ENCODE peak calls at places on chromosome 14, in nine cellular contexts. One of them, this sample, is unnamed. For H3K4me1, the result is how much of the 10 kb centered on the place peaks cover.

GRCh38 chr14:68507544-68508081 is 285.3 kb downstream of the ZFP36L1 start:
- DNase-seq in PC-3: no peak
- DNase-seq in ovary: no peak
- DNase-seq in fibroblast of lung: no peak
- DNase-seq in effector memory CD4-positive, alpha-beta T cell: peak
- DNase-seq in hepatocyte: no peak
- DNase-seq in OCI-LY7: peak
- DNase-seq in left lung: no peak
- DNase-seq in upper lobe of right lung: no peak
- DNase-seq in this sample: no peak

GRCh38 chr14:90572461-90573150 is 175.8 kb downstream of the CALM1 start:
- DNase-seq in fibroblast of lung: no peak
- DNase-seq in left lung: no peak
- DNase-seq in ovary: no peak
- DNase-seq in hepatocyte: no peak
- DNase-seq in OCI-LY7: no peak
- DNase-seq in upper lobe of right lung: peak
- DNase-seq in PC-3: no peak
- DNase-seq in effector memory CD4-positive, alpha-beta T cell: no peak
- DNase-seq in this sample: no peak

GRCh38 chr14:68527329-68527851 is 265.5 kb downstream of the ZFP36L1 start:
- DNase-seq in OCI-LY7: no peak
- DNase-seq in fibroblast of lung: peak
- DNase-seq in upper lobe of right lung: no peak
- DNase-seq in PC-3: no peak
- DNase-seq in hepatocyte: no peak
- DNase-seq in effector memory CD4-positive, alpha-beta T cell: no peak
- DNase-seq in left lung: no peak
- DNase-seq in ovary: no peak
- DNase-seq in this sample: no peak

GRCh38 chr14:60931206-60931605 is 49.7 kb downstream of the TRMT5 start:
- DNase-seq in left lung: no peak
- DNase-seq in ovary: no peak
- DNase-seq in hepatocyte: no peak
- DNase-seq in fibroblast of lung: peak
- DNase-seq in OCI-LY7: peak
- DNase-seq in effector memory CD4-positive, alpha-beta T cell: no peak
- DNase-seq in upper lobe of right lung: no peak
- DNase-seq in PC-3: no peak
- DNase-seq in this sample: no peak

GRCh38 chr14:75223664-75224154 is 47.3 kb upstream of the TMED10 start:
- DNase-seq in left lung: peak
- DNase-seq in upper lobe of right lung: no peak
- DNase-seq in fibroblast of lung: peak
- DNase-seq in PC-3: no peak
- DNase-seq in ovary: no peak
- DNase-seq in effector memory CD4-positive, alpha-beta T cell: no peak
- DNase-seq in hepatocyte: no peak
- DNase-seq in OCI-LY7: peak
- DNase-seq in this sample: peak

GRCh38 chr14:26525057-26525456 is 72.8 kb downstream of the NOVA1 start:
- DNase-seq in OCI-LY7: no peak
- DNase-seq in fibroblast of lung: no peak
- DNase-seq in PC-3: no peak
- DNase-seq in left lung: no peak
- DNase-seq in effector memory CD4-positive, alpha-beta T cell: no peak
- DNase-seq in ovary: no peak
- DNase-seq in hepatocyte: no peak
- DNase-seq in upper lobe of right lung: no peak
- DNase-seq in this sample: no peak

GRCh38 chr14:67187826-67188225 is 1.4 kb upstream of the GARIN2 start:
- DNase-seq in hepatocyte: no peak
- DNase-seq in left lung: peak
- DNase-seq in OCI-LY7: no peak
- DNase-seq in PC-3: peak
- DNase-seq in fibroblast of lung: peak
- DNase-seq in effector memory CD4-positive, alpha-beta T cell: no peak
- DNase-seq in upper lobe of right lung: no peak
- DNase-seq in ovary: no peak
- DNase-seq in this sample: no peak

GRCh38 chr14:50830044-50830931 is 674 bp downstream of the NIN start:
- DNase-seq in ovary: peak
- DNase-seq in left lung: peak
- DNase-seq in fibroblast of lung: peak
- DNase-seq in hepatocyte: peak
- DNase-seq in upper lobe of right lung: peak
- DNase-seq in effector memory CD4-positive, alpha-beta T cell: peak
- DNase-seq in OCI-LY7: peak
- DNase-seq in PC-3: peak
- DNase-seq in this sample: peak

GRCh38 chr14:35495278-35495677 is 38.7 kb upstream of the INSM2 start:
- DNase-seq in hepatocyte: no peak
- DNase-seq in upper lobe of right lung: no peak
- DNase-seq in PC-3: no peak
- DNase-seq in ovary: no peak
- DNase-seq in fibroblast of lung: no peak
- DNase-seq in left lung: no peak
- DNase-seq in effector memory CD4-positive, alpha-beta T cell: no peak
- DNase-seq in OCI-LY7: no peak
- DNase-seq in this sample: no peak

GRCh38 chr14:35504260-35504659 is 29.7 kb upstream of the INSM2 start:
- DNase-seq in upper lobe of right lung: no peak
- DNase-seq in hepatocyte: peak
- DNase-seq in fibroblast of lung: no peak
- DNase-seq in OCI-LY7: no peak
- DNase-seq in effector memory CD4-positive, alpha-beta T cell: no peak
- DNase-seq in ovary: no peak
- DNase-seq in left lung: no peak
- DNase-seq in PC-3: no peak
- DNase-seq in this sample: no peak

DNA sequence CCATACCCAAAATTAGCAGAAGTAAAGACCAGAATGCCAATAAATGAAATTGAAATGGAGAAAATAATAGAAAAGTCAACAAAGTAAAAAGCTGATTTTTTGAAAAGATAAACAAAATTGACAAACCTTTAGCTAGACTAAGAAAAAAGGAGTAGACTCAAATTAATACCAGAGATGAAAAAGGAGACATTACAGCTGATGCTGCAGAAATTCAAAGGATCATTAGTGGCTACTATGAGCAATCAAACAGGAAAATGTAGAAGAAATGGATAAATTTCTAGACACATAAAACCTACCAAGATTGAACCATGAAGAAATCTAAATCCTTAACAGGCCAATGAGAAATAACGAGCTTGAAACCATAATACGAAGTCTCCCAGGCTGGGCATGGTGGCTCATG is 34.8 kb upstream of the INSM2 start:
- DNase-seq in ovary: no peak
- DNase-seq in PC-3: no peak
- DNase-seq in OCI-LY7: no peak
- DNase-seq in upper lobe of right lung: no peak
- DNase-seq in left lung: no peak
- DNase-seq in fibroblast of lung: no peak
- DNase-seq in effector memory CD4-positive, alpha-beta T cell: no peak
- DNase-seq in hepatocyte: no peak
- DNase-seq in this sample: no peak
- H3K4me1 ChIP-seq in ovary: under half
- H3K4me1 ChIP-seq in PC-3: under half
- H3K4me1 ChIP-seq in OCI-LY7: under half
- H3K4me1 ChIP-seq in upper lobe of right lung: under half
- H3K4me1 ChIP-seq in left lung: under half
- H3K4me1 ChIP-seq in fibroblast of lung: under half
- H3K4me1 ChIP-seq in effector memory CD4-positive, alpha-beta T cell: under half
- H3K4me1 ChIP-seq in hepatocyte: under half
- H3K4me1 ChIP-seq in this sample: under half

GRCh38 chr14:87186745-87187144 is 806.2 kb downstream of the GALC start:
- DNase-seq in ovary: no peak
- DNase-seq in hepatocyte: no peak
- DNase-seq in left lung: no peak
- DNase-seq in fibroblast of lung: no peak
- DNase-seq in OCI-LY7: no peak
- DNase-seq in effector memory CD4-positive, alpha-beta T cell: no peak
- DNase-seq in upper lobe of right lung: no peak
- DNase-seq in PC-3: no peak
- DNase-seq in this sample: no peak
- H3K4me1 ChIP-seq in ovary: under half
- H3K4me1 ChIP-seq in hepatocyte: under half
- H3K4me1 ChIP-seq in left lung: under half
- H3K4me1 ChIP-seq in fibroblast of lung: under half
- H3K4me1 ChIP-seq in OCI-LY7: under half
- H3K4me1 ChIP-seq in effector memory CD4-positive, alpha-beta T cell: under half
- H3K4me1 ChIP-seq in upper lobe of right lung: under half
- H3K4me1 ChIP-seq in PC-3: under half
- H3K4me1 ChIP-seq in this sample: under half

GRCh38 chr14:65210118-65210826 is 108.0 kb upstream of the MAX start:
- DNase-seq in upper lobe of right lung: no peak
- DNase-seq in ovary: no peak
- DNase-seq in effector memory CD4-positive, alpha-beta T cell: no peak
- DNase-seq in left lung: no peak
- DNase-seq in PC-3: peak
- DNase-seq in hepatocyte: no peak
- DNase-seq in fibroblast of lung: peak
- DNase-seq in OCI-LY7: peak
- DNase-seq in this sample: no peak

GRCh38 chr14:65213316-65213715 is 111.0 kb upstream of the MAX start:
- DNase-seq in hepatocyte: no peak
- DNase-seq in upper lobe of right lung: no peak
- DNase-seq in ovary: no peak
- DNase-seq in left lung: no peak
- DNase-seq in PC-3: no peak
- DNase-seq in OCI-LY7: no peak
- DNase-seq in effector memory CD4-positive, alpha-beta T cell: no peak
- DNase-seq in fibroblast of lung: no peak
- DNase-seq in this sample: no peak

GRCh38 chr14:65208548-65208947 is 106.2 kb upstream of the MAX start:
- DNase-seq in effector memory CD4-positive, alpha-beta T cell: no peak
- DNase-seq in fibroblast of lung: no peak
- DNase-seq in hepatocyte: no peak
- DNase-seq in ovary: no peak
- DNase-seq in upper lobe of right lung: no peak
- DNase-seq in OCI-LY7: peak
- DNase-seq in PC-3: no peak
- DNase-seq in left lung: no peak
- DNase-seq in this sample: no peak

GRCh38 chr14:65210827-65211192 is 108.5 kb upstream of the MAX start:
- DNase-seq in ovary: no peak
- DNase-seq in upper lobe of right lung: no peak
- DNase-seq in fibroblast of lung: no peak
- DNase-seq in OCI-LY7: no peak
- DNase-seq in PC-3: peak
- DNase-seq in effector memory CD4-positive, alpha-beta T cell: no peak
- DNase-seq in left lung: no peak
- DNase-seq in hepatocyte: no peak
- DNase-seq in this sample: no peak

GRCh38 chr14:65211341-65211987 is 109.1 kb upstream of the MAX start:
- DNase-seq in PC-3: peak
- DNase-seq in ovary: no peak
- DNase-seq in hepatocyte: peak
- DNase-seq in left lung: no peak
- DNase-seq in upper lobe of right lung: no peak
- DNase-seq in effector memory CD4-positive, alpha-beta T cell: no peak
- DNase-seq in fibroblast of lung: peak
- DNase-seq in OCI-LY7: no peak
- DNase-seq in this sample: no peak
- H3K4me1 ChIP-seq in PC-3: under half
- H3K4me1 ChIP-seq in ovary: under half
- H3K4me1 ChIP-seq in hepatocyte: under half
- H3K4me1 ChIP-seq in left lung: under half
- H3K4me1 ChIP-seq in upper lobe of right lung: under half
- H3K4me1 ChIP-seq in effector memory CD4-positive, alpha-beta T cell: under half
- H3K4me1 ChIP-seq in fibroblast of lung: under half
- H3K4me1 ChIP-seq in OCI-LY7: half or more
- H3K4me1 ChIP-seq in this sample: under half

DNA sequence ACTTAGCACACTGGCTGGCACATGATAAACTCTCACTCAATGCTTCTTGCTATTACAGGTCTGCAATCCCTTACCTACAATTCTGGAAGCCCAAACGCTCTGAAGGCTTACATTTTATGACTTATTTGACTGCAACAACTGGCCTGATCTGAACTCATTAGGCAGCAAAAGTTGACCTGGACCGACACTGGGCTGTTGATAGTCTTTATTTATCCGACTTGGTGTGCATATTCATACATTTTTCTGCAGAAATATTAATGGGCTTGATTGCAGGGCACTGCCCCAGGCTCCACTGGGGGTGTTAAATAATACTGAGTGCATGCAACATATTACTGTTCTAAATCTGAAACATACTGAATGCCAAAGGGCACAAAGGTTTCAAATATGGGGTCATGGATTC is 1076.7 kb downstream of the BCL11B start:
- DNase-seq in OCI-LY7: no peak
- DNase-seq in effector memory CD4-positive, alpha-beta T cell: no peak
- DNase-seq in hepatocyte: no peak
- DNase-seq in PC-3: no peak
- DNase-seq in ovary: no peak
- DNase-seq in upper lobe of right lung: no peak
- DNase-seq in left lung: no peak
- DNase-seq in fibroblast of lung: no peak
- DNase-seq in this sample: no peak
- H3K4me1 ChIP-seq in OCI-LY7: under half
- H3K4me1 ChIP-seq in effector memory CD4-positive, alpha-beta T cell: half or more
- H3K4me1 ChIP-seq in hepatocyte: under half
- H3K4me1 ChIP-seq in PC-3: under half
- H3K4me1 ChIP-seq in ovary: under half
- H3K4me1 ChIP-seq in upper lobe of right lung: under half
- H3K4me1 ChIP-seq in left lung: under half
- H3K4me1 ChIP-seq in fibroblast of lung: under half
- H3K4me1 ChIP-seq in this sample: under half

GRCh38 chr14:98189077-98189476 is 1082.9 kb downstream of the BCL11B start:
- DNase-seq in ovary: no peak
- DNase-seq in PC-3: no peak
- DNase-seq in fibroblast of lung: no peak
- DNase-seq in upper lobe of right lung: no peak
- DNase-seq in hepatocyte: no peak
- DNase-seq in OCI-LY7: no peak
- DNase-seq in effector memory CD4-positive, alpha-beta T cell: no peak
- DNase-seq in left lung: no peak
- DNase-seq in this sample: no peak
- H3K4me1 ChIP-seq in ovary: under half
- H3K4me1 ChIP-seq in PC-3: under half
- H3K4me1 ChIP-seq in fibroblast of lung: under half
- H3K4me1 ChIP-seq in upper lobe of right lung: under half
- H3K4me1 ChIP-seq in hepatocyte: under half
- H3K4me1 ChIP-seq in OCI-LY7: under half
- H3K4me1 ChIP-seq in effector memory CD4-positive, alpha-beta T cell: half or more
- H3K4me1 ChIP-seq in left lung: under half
- H3K4me1 ChIP-seq in this sample: under half